ENCODE peak calls at places on chromosomes 11 and 22, in ten cellular contexts. H is stimulated activated CD4-positive, alpha-beta T cell treated with anti-CD3 and anti-CD28 coated beads, Interleukin-4, amount 100 ng/mL, for 48 hours; V is spleen; Q is astrocyte; L is activated naive CD4-positive, alpha-beta T cell; P is NCI-H1092; G is right cardiac atrium; F is erythroblast; N is mesenteric fat pad; E is right atrium auricular region. T is an unnamed sample.

GRCh38 chr22:47388778-47389177 is 626.3 kb downstream of the TBC1D22A start:
- DNase-seq in H (no peak), V (peak), Q (no peak), L (no peak), P (no peak), G (no peak), F (no peak), N (no peak), E (no peak), T (peak)

GRCh38 chr11:112004389-112004788 is 20.8 kb upstream of the DLAT start:
- DNase-seq in H (no peak), V (no peak), Q (no peak), L (no peak), P (no peak), G (no peak), F (peak), N (no peak), E (no peak), T (no peak)

GRCh38 chr11:6635082-6635932 is 16.1 kb upstream of the TPP1 start:
- DNase-seq in H (no peak), V (peak), Q (no peak), L (no peak), P (no peak), G (peak), F (no peak), N (no peak), E (no peak), T (no peak)

GRCh38 chr11:129639300-129639699 is 176.3 kb upstream of the TMEM45B start:
- DNase-seq in H (no peak), V (no peak), Q (peak), L (no peak), P (no peak), G (no peak), F (no peak), N (no peak), E (no peak), T (no peak)

GRCh38 chr11:15074206-15075161 is 1.1 kb downstream of the CALCB start:
- DNase-seq in H (peak), V (peak), Q (peak), L (peak), P (peak), G (peak), F (peak), N (no peak), E (peak), T (peak)

GRCh38 chr11:66478823-66479740 is 1.2 kb upstream of the DPP3 start:
- DNase-seq in H (no peak), V (peak), Q (peak), L (no peak), P (no peak), G (peak), F (peak), N (no peak), E (peak), T (peak)

GRCh38 chr11:77141034-77141433 is 13.0 kb downstream of the MYO7A start:
- DNase-seq in H (no peak), V (no peak), Q (peak), L (no peak), P (peak), G (no peak), F (no peak), N (no peak), E (no peak), T (no peak)

GRCh38 chr11:132060546-132060945 is 690.1 kb downstream of the NTM start:
- DNase-seq in H (no peak), V (no peak), Q (peak), L (no peak), P (no peak), G (no peak), F (no peak), N (no peak), E (no peak), T (no peak)

GRCh38 chr22:35604671-35605457 is 12.3 kb downstream of the MB start:
- DNase-seq in H (peak), V (no peak), Q (peak), L (no peak), P (no peak), G (no peak), F (no peak), N (no peak), E (no peak), T (no peak)

GRCh38 chr11:34182921-34183685 is 77.7 kb downstream of the NAT10 start:
- DNase-seq in H (no peak), V (no peak), Q (no peak), L (no peak), P (no peak), G (no peak), F (no peak), N (no peak), E (no peak), T (no peak)

GRCh38 chr22:45552017-45552411 is 49.3 kb downstream of the FBLN1 start:
- DNase-seq in H (no peak), V (no peak), Q (no peak), L (no peak), P (no peak), G (no peak), F (no peak), N (no peak), E (no peak), T (no peak)

GRCh38 chr11:119375629-119376196 is 5.8 kb downstream of the USP2 start:
- DNase-seq in H (no peak), V (no peak), Q (peak), L (no peak), P (no peak), G (peak), F (no peak), N (peak), E (peak), T (peak)

GRCh38 chr11:64156235-64157011 is 9.5 kb downstream of the MACROD1 start:
- DNase-seq in H (no peak), V (peak), Q (no peak), L (no peak), P (no peak), G (peak), F (no peak), N (no peak), E (no peak), T (no peak)

GRCh38 chr11:25423436-25424184 is 908.3 kb upstream of the ANO3 start:
- DNase-seq in H (no peak), V (no peak), Q (peak), L (no peak), P (no peak), G (peak), F (no peak), N (no peak), E (no peak), T (no peak)

GRCh38 chr22:50399751-50400331 is 56.7 kb downstream of the PPP6R2 start:
- DNase-seq in H (no peak), V (peak), Q (no peak), L (no peak), P (no peak), G (no peak), F (peak), N (no peak), E (no peak), T (no peak)

GRCh38 chr11:43130616-43131015 is 181.2 kb upstream of the API5 start:
- DNase-seq in H (no peak), V (no peak), Q (no peak), L (no peak), P (peak), G (no peak), F (no peak), N (no peak), E (no peak), T (no peak)

GRCh38 chr22:27474112-27474571 is 327.4 kb downstream of the MN1 start:
- DNase-seq in H (no peak), V (no peak), Q (peak), L (no peak), P (no peak), G (no peak), F (no peak), N (no peak), E (no peak), T (no peak)

GRCh38 chr11:1831338-1832180 is 3.2 kb upstream of the SYT8 start:
- DNase-seq in H (no peak), V (peak), Q (no peak), L (no peak), P (no peak), G (peak), F (no peak), N (no peak), E (no peak), T (no peak)

GRCh38 chr11:2402890-2403645 is 2.5 kb downstream of the TSSC4 start:
- DNase-seq in H (no peak), V (peak), Q (no peak), L (no peak), P (no peak), G (no peak), F (no peak), N (no peak), E (no peak), T (no peak)

GRCh38 chr11:61682093-61682732 is 2.0 kb downstream of the DAGLA start:
- DNase-seq in H (no peak), V (no peak), Q (no peak), L (no peak), P (no peak), G (peak), F (no peak), N (no peak), E (no peak), T (no peak)

GRCh38 chr22:39313258-39314001 is 6.0 kb downstream of the RPL3 start:
- DNase-seq in H (no peak), V (no peak), Q (no peak), L (no peak), P (no peak), G (peak), F (no peak), N (no peak), E (no peak), T (no peak)

GRCh38 chr11:95365346-95365745 is 134.3 kb upstream of the SESN3 start:
- DNase-seq in H (no peak), V (no peak), Q (no peak), L (no peak), P (no peak), G (no peak), F (no peak), N (no peak), E (no peak), T (no peak)

T was measured in aorta.